ENCODE peak calls at places on chromosomes 3 and 15, in ten cellular contexts. F, L, W, M, Y, T, I, Q, D and E are unnamed samples.

GRCh38 chr15:85563328-85563727 is 182.9 kb downstream of the AKAP13 start:
- DNase-seq in F (no peak), L (peak; percentile 43), W (no peak), M (peak; percentile 71), Y (no peak), T (peak; percentile 44), I (no peak), Q (peak; percentile 72), D (no peak), E (no peak)

GRCh38 chr15:47383102-47383501 is 334.2 kb upstream of the SEMA6D start:
- DNase-seq in F (peak; percentile 70), L (no peak), W (no peak), M (no peak), Y (no peak), T (no peak), I (no peak), Q (no peak), D (no peak), E (no peak)

GRCh38 chr15:39744334-39745103 is 38.1 kb downstream of the FSIP1 start:
- DNase-seq in F (no peak), L (no peak), W (no peak), M (no peak), Y (no peak), T (peak; percentile 67), I (no peak), Q (no peak), D (no peak), E (no peak)

GRCh38 chr15:20353966-20354883 is 187.4 kb downstream of the GOLGA6L6 start:
- DNase-seq in F (no peak), L (no peak), W (no peak), M (no peak), Y (no peak), T (no peak), I (no peak), Q (no peak), D (peak; percentile 73), E (no peak)

GRCh38 chr3:3177861-3178497 is 1.5 kb downstream of the CRBN start:
- DNase-seq in F (peak; percentile 40), L (no peak), W (no peak), M (no peak), Y (no peak), T (no peak), I (no peak), Q (no peak), D (no peak), E (no peak)

GRCh38 chr15:62119224-62119925 is 45.7 kb downstream of the C2CD4B start:
- DNase-seq in F (peak; percentile 97), L (peak; percentile 93), W (no peak), M (peak; percentile 95), Y (no peak), T (no peak), I (peak; percentile 84), Q (peak; percentile 95), D (no peak), E (peak; percentile 29)

GRCh38 chr3:120280566-120280965 is 4.5 kb downstream of the GPR156 start:
- DNase-seq in F (peak; percentile 11), L (no peak), W (no peak), M (no peak), Y (no peak), T (no peak), I (no peak), Q (no peak), D (no peak), E (no peak)

GRCh38 chr3:141524988-141525387 is 38.2 kb downstream of the RASA2 start:
- DNase-seq in F (no peak), L (no peak), W (no peak), M (no peak), Y (no peak), T (no peak), I (no peak), Q (no peak), D (no peak), E (no peak)

GRCh38 chr3:197149528-197149927 is 119.9 kb upstream of the MELTF start:
- DNase-seq in F (no peak), L (no peak), W (no peak), M (no peak), Y (no peak), T (no peak), I (no peak), Q (no peak), D (no peak), E (no peak)

GRCh38 chr3:86988986-86989385 is 2.0 kb downstream of the VGLL3 start:
- DNase-seq in F (no peak), L (no peak), W (no peak), M (no peak), Y (no peak), T (no peak), I (no peak), Q (peak; percentile 34), D (no peak), E (no peak)

GRCh38 chr15:20357139-20358065 is 184.2 kb downstream of the GOLGA6L6 start:
- DNase-seq in F (no peak), L (no peak), W (peak; percentile 42), M (no peak), Y (no peak), T (no peak), I (no peak), Q (no peak), D (peak; percentile 76), E (peak; percentile 31)

GRCh38 chr3:18007980-18008379 is 265.5 kb upstream of the TBC1D5 start:
- DNase-seq in F (no peak), L (no peak), W (no peak), M (peak; percentile 84), Y (no peak), T (no peak), I (no peak), Q (no peak), D (no peak), E (no peak)

GRCh38 chr3:83193526-83193925 is 1432.1 kb upstream of the GBE1 start:
- DNase-seq in F (no peak), L (no peak), W (no peak), M (no peak), Y (no peak), T (no peak), I (no peak), Q (no peak), D (no peak), E (no peak)

GRCh38 chr3:148319161-148319915 is 378.4 kb upstream of the AGTR1 start:
- DNase-seq in F (peak; percentile 76), L (peak; percentile 58), W (no peak), M (peak; percentile 75), Y (no peak), T (no peak), I (peak; percentile 40), Q (peak; percentile 92), D (no peak), E (no peak)

GRCh38 chr3:53881691-53882593 is at the start of gene ACTR8:
- DNase-seq in F (peak; percentile 72), L (peak; percentile 80), W (peak; percentile 87), M (peak; percentile 78), Y (peak; percentile 90), T (peak; percentile 90), I (peak; percentile 58), Q (peak; percentile 86), D (peak; percentile 94), E (peak; percentile 91)
- TF ChIP-seq CTCF in F (no peak), L (peak; percentile 2), W (no peak), M (no peak), Y (peak; percentile 11), T (no peak), I (no peak), Q (peak; percentile 23), D (no peak), E (peak; percentile 18)

GRCh38 chr15:78880828-78881227 is 8.1 kb downstream of the MORF4L1 start:
- DNase-seq in F (no peak), L (no peak), W (no peak), M (no peak), Y (no peak), T (no peak), I (no peak), Q (peak; percentile 34), D (no peak), E (no peak)

GRCh38 chr15:78879517-78880241 is 7.0 kb downstream of the MORF4L1 start:
- DNase-seq in F (no peak), L (no peak), W (no peak), M (no peak), Y (no peak), T (no peak), I (no peak), Q (peak; percentile 26), D (no peak), E (no peak)

GRCh38 chr15:78880242-78880533 is 7.5 kb downstream of the MORF4L1 start:
- DNase-seq in F (peak; percentile 45), L (peak; percentile 32), W (no peak), M (no peak), Y (no peak), T (no peak), I (peak; percentile 66), Q (peak; percentile 56), D (no peak), E (no peak)

GRCh38 chr15:78878356-78878755 is 5.7 kb downstream of the MORF4L1 start:
- DNase-seq in F (no peak), L (no peak), W (no peak), M (no peak), Y (no peak), T (no peak), I (no peak), Q (peak; percentile 36), D (no peak), E (no peak)

GRCh38 chr15:78881681-78882080 is 9.0 kb downstream of the MORF4L1 start:
- DNase-seq in F (no peak), L (no peak), W (no peak), M (no peak), Y (no peak), T (no peak), I (no peak), Q (no peak), D (no peak), E (no peak)
- H3K4me3 ChIP-seq in F (no peak overlapping the region), L (no peak overlapping the region), W (no peak overlapping the region), M (no peak overlapping the region), Y (no peak overlapping the region), T (no peak overlapping the region), I (no peak overlapping the region), Q (no peak overlapping the region), D (no peak overlapping the region), E (no peak overlapping the region)

GRCh38 chr3:149371001-149371722 is 6.3 kb downstream of the TM4SF1 start:
- DNase-seq in F (peak; percentile 78), L (peak; percentile 55), W (no peak), M (no peak), Y (no peak), T (peak; percentile 33), I (peak; percentile 79), Q (peak; percentile 62), D (no peak), E (no peak)
- TF ChIP-seq CTCF in F (peak; percentile 41), L (no peak), W (no peak), M (no peak), Y (no peak), T (peak; percentile 50), I (no peak), Q (no peak), D (no peak), E (no peak)

DNA sequence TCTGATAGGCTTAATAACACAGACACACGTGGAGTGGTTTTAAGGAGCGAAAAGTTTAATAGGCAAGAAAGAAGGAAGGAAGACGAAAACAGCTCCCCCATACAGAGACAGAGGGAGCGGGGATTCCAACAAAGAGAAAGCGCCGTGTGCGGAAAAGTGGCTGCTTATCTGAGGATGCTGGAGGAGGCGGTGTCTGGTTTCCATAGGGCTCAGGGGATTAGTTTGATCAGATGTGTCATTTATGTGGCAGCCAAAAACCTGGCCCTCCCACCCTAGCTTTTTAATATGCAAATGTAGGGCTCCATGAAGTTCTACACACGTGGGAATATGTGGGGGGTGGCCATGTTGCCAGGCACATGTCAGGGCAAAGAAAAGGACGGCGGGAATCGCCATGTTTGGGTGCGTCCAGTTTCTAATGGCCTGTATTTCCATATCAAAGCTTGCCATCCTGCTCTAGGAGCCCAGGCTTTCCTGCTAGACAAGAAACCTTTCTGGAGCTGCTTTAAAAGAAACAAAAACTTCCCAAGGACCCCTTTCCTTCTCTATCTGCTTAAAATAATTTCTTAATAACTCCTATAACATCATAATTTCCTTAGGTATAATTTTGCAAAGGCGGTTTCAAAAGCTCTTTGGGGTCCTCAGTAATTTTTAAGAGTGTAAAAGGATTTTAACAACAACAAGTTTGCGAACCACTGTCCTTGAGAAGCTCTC is 749 bp upstream of the ZNF589 start:
- DNase-seq in F (no peak), L (no peak), W (no peak), M (no peak), Y (no peak), T (peak; percentile 91), I (no peak), Q (no peak), D (peak; percentile 19), E (no peak)
- H3K4me3 ChIP-seq in F (no peak overlapping the region), L (peak overlapping the region; percentile 92), W (no peak overlapping the region), M (peak overlapping the region; percentile 96), Y (peak overlapping the region; percentile 86), T (peak overlapping the region; percentile 97), I (peak overlapping the region; percentile 77), Q (peak overlapping the region; percentile 86), D (peak overlapping the region; percentile 92), E (peak overlapping the region; percentile 85)